ENCODE peak calls at places on chromosomes 16 and 17, in eight cellular contexts. One of them, this sample, is unnamed.

GRCh38 chr17:70521821-70522256 is 352.5 kb downstream of the KCNJ2 start:
- DNase-seq in cardiac muscle cell: peak
- DNase-seq in Jurkat, Clone E6-1: no peak
- DNase-seq in small intestine: peak
- DNase-seq in gastrocnemius medialis: peak
- DNase-seq in bronchial epithelial cell: peak
- DNase-seq in endodermal cell: no peak
- DNase-seq in neural progenitor cell: no peak
- DNase-seq in this sample: no peak

GRCh38 chr17:58517378-58517927 is 3.0 kb upstream of the MTMR4 start:
- DNase-seq in cardiac muscle cell: no peak
- DNase-seq in Jurkat, Clone E6-1: no peak
- DNase-seq in small intestine: no peak
- DNase-seq in gastrocnemius medialis: no peak
- DNase-seq in bronchial epithelial cell: no peak
- DNase-seq in endodermal cell: no peak
- DNase-seq in neural progenitor cell: no peak
- DNase-seq in this sample: no peak

GRCh38 chr16:87956771-87957279 is 5.6 kb downstream of the BANP start:
- DNase-seq in cardiac muscle cell: peak
- DNase-seq in Jurkat, Clone E6-1: peak
- DNase-seq in small intestine: no peak
- DNase-seq in gastrocnemius medialis: no peak
- DNase-seq in bronchial epithelial cell: peak
- DNase-seq in endodermal cell: peak
- DNase-seq in neural progenitor cell: no peak
- DNase-seq in this sample: no peak

GRCh38 chr17:80827646-80828643 is 163.7 kb upstream of the CHMP6 start:
- DNase-seq in cardiac muscle cell: no peak
- DNase-seq in Jurkat, Clone E6-1: no peak
- DNase-seq in small intestine: no peak
- DNase-seq in gastrocnemius medialis: no peak
- DNase-seq in bronchial epithelial cell: peak
- DNase-seq in endodermal cell: peak
- DNase-seq in neural progenitor cell: peak
- DNase-seq in this sample: no peak

GRCh38 chr16:59210955-59211541 is 476.9 kb upstream of the GOT2 start:
- DNase-seq in cardiac muscle cell: peak
- DNase-seq in Jurkat, Clone E6-1: no peak
- DNase-seq in small intestine: no peak
- DNase-seq in gastrocnemius medialis: no peak
- DNase-seq in bronchial epithelial cell: no peak
- DNase-seq in endodermal cell: peak
- DNase-seq in neural progenitor cell: peak
- DNase-seq in this sample: no peak

GRCh38 chr17:29593546-29594440 is 861 bp downstream of the ANKRD13B start:
- DNase-seq in cardiac muscle cell: peak
- DNase-seq in Jurkat, Clone E6-1: no peak
- DNase-seq in small intestine: no peak
- DNase-seq in gastrocnemius medialis: no peak
- DNase-seq in bronchial epithelial cell: no peak
- DNase-seq in endodermal cell: peak
- DNase-seq in neural progenitor cell: peak
- DNase-seq in this sample: no peak

GRCh38 chr17:68993112-68993511 is 37.9 kb upstream of the ABCA8 start:
- DNase-seq in cardiac muscle cell: peak
- DNase-seq in Jurkat, Clone E6-1: no peak
- DNase-seq in small intestine: no peak
- DNase-seq in gastrocnemius medialis: no peak
- DNase-seq in bronchial epithelial cell: peak
- DNase-seq in endodermal cell: no peak
- DNase-seq in neural progenitor cell: no peak
- DNase-seq in this sample: no peak

GRCh38 chr16:3850544-3850899 is 30.0 kb downstream of the CREBBP start:
- DNase-seq in cardiac muscle cell: no peak
- DNase-seq in Jurkat, Clone E6-1: no peak
- DNase-seq in small intestine: no peak
- DNase-seq in gastrocnemius medialis: no peak
- DNase-seq in bronchial epithelial cell: no peak
- DNase-seq in endodermal cell: no peak
- DNase-seq in neural progenitor cell: no peak
- DNase-seq in this sample: no peak

GRCh38 chr17:55391244-55391757 is 30.3 kb downstream of the MMD start:
- DNase-seq in cardiac muscle cell: no peak
- DNase-seq in Jurkat, Clone E6-1: no peak
- DNase-seq in small intestine: no peak
- DNase-seq in gastrocnemius medialis: no peak
- DNase-seq in bronchial epithelial cell: no peak
- DNase-seq in endodermal cell: no peak
- DNase-seq in neural progenitor cell: no peak
- DNase-seq in this sample: no peak

DNA sequence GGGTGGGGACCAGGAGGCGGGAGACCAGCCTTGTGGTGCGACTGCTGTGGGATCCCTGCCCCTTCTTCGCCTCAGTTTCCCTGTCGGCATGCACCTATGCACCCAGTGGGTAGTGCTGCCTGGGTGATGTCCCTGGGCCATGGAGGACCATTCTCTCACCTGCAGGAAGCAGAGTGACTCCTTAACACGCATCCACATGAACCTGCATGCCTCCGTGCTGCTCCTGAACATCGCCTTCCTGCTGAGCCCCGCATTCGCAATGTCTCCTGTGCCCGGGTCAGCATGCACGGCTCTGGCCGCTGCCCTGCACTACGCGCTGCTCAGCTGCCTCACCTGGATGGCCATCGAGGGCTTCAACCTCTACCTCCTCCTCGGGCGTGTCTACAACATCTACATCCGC is 25.2 kb downstream of the ADGRG5 start:
- DNase-seq in cardiac muscle cell: no peak
- DNase-seq in Jurkat, Clone E6-1: no peak
- DNase-seq in small intestine: no peak
- DNase-seq in gastrocnemius medialis: no peak
- DNase-seq in bronchial epithelial cell: no peak
- DNase-seq in endodermal cell: no peak
- DNase-seq in neural progenitor cell: no peak
- DNase-seq in this sample: no peak
- H3K4me3 ChIP-seq in cardiac muscle cell: no peak
- H3K4me3 ChIP-seq in Jurkat, Clone E6-1: no peak
- H3K4me3 ChIP-seq in small intestine: no peak
- H3K4me3 ChIP-seq in gastrocnemius medialis: no peak
- H3K4me3 ChIP-seq in bronchial epithelial cell: no peak
- H3K4me3 ChIP-seq in endodermal cell: no peak
- H3K4me3 ChIP-seq in neural progenitor cell: no peak
- H3K4me3 ChIP-seq in this sample: no peak

GRCh38 chr16:11401161-11402050 is 56.1 kb downstream of the RMI2 start:
- DNase-seq in cardiac muscle cell: no peak
- DNase-seq in Jurkat, Clone E6-1: no peak
- DNase-seq in small intestine: no peak
- DNase-seq in gastrocnemius medialis: peak
- DNase-seq in bronchial epithelial cell: no peak
- DNase-seq in endodermal cell: peak
- DNase-seq in neural progenitor cell: no peak
- DNase-seq in this sample: no peak
- H3K4me3 ChIP-seq in cardiac muscle cell: no peak
- H3K4me3 ChIP-seq in Jurkat, Clone E6-1: no peak
- H3K4me3 ChIP-seq in small intestine: no peak
- H3K4me3 ChIP-seq in gastrocnemius medialis: no peak
- H3K4me3 ChIP-seq in bronchial epithelial cell: no peak
- H3K4me3 ChIP-seq in endodermal cell: no peak
- H3K4me3 ChIP-seq in neural progenitor cell: no peak
- H3K4me3 ChIP-seq in this sample: no peak

DNA sequence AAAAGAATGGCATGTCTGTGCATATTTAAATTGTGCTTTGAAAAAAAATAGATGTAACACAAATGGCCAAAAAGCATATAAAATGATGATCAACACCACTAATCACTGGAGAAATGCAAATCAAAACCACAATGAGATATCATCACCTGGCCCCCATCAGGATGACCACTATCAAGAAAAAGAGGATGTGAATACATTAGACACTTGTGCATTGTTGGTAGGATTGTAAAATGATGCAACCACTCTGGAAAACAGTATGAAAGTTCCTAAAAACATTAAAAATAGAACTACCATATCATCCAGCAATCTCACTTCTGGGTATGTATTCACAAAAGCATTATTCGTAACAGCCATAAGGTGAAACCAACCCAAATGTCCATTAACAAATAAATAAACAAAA is 91.5 kb downstream of the SPAG9 start:
- DNase-seq in cardiac muscle cell: no peak
- DNase-seq in Jurkat, Clone E6-1: no peak
- DNase-seq in small intestine: no peak
- DNase-seq in gastrocnemius medialis: no peak
- DNase-seq in bronchial epithelial cell: no peak
- DNase-seq in endodermal cell: no peak
- DNase-seq in neural progenitor cell: no peak
- DNase-seq in this sample: no peak
- H3K4me3 ChIP-seq in cardiac muscle cell: no peak
- H3K4me3 ChIP-seq in Jurkat, Clone E6-1: no peak
- H3K4me3 ChIP-seq in small intestine: no peak
- H3K4me3 ChIP-seq in gastrocnemius medialis: no peak
- H3K4me3 ChIP-seq in bronchial epithelial cell: no peak
- H3K4me3 ChIP-seq in endodermal cell: no peak
- H3K4me3 ChIP-seq in neural progenitor cell: no peak
- H3K4me3 ChIP-seq in this sample: no peak

DNA sequence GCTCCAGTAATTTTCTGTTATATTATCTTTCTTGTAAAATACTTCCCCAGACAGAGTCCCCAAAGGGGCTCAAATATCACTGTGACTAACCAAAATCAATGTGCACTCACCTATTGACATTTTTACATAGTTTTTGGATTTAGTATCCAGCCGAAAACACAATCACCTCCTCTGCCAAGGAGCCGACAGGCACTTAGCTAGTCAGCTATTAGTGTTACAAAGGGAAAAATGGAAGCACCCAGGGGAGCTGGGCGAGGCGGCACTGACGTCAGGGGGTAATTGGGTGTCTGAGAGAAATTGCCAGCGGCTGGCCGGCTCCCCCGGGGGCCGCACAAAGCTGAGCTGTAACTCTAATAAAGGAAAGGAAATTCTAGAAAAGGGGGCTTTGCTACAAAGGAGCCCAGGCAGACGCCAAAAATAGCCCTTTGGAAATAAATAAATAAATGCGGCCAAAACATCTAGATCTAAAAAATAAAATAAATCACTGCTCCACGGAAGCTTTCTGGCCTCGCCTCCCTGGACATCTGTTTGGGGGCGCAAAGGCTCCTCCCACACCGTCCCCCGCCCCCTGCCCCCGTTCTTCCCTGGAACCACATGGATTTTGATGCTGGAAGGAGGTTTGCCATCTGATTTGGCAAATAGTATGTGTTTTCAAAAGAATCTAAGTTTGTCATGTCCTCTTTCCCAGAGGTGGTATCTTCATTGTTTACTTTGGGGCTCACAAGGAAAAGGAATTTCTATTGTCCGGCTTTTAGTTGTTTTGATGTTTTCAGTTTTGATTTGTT is 156.8 kb downstream of the ZNF423 start:
- DNase-seq in cardiac muscle cell: peak
- DNase-seq in Jurkat, Clone E6-1: no peak
- DNase-seq in small intestine: no peak
- DNase-seq in gastrocnemius medialis: no peak
- DNase-seq in bronchial epithelial cell: no peak
- DNase-seq in endodermal cell: peak
- DNase-seq in neural progenitor cell: peak
- DNase-seq in this sample: peak
- H3K4me3 ChIP-seq in cardiac muscle cell: no peak
- H3K4me3 ChIP-seq in Jurkat, Clone E6-1: no peak
- H3K4me3 ChIP-seq in small intestine: no peak
- H3K4me3 ChIP-seq in gastrocnemius medialis: peak
- H3K4me3 ChIP-seq in bronchial epithelial cell: no peak
- H3K4me3 ChIP-seq in endodermal cell: no peak
- H3K4me3 ChIP-seq in neural progenitor cell: no peak
- H3K4me3 ChIP-seq in this sample: peak

GRCh38 chr17:36092228-36092627 is 2.3 kb upstream of the CCL3 start:
- DNase-seq in cardiac muscle cell: no peak
- DNase-seq in Jurkat, Clone E6-1: no peak
- DNase-seq in small intestine: no peak
- DNase-seq in gastrocnemius medialis: no peak
- DNase-seq in bronchial epithelial cell: no peak
- DNase-seq in endodermal cell: no peak
- DNase-seq in neural progenitor cell: no peak
- DNase-seq in this sample: no peak
- H3K4me3 ChIP-seq in cardiac muscle cell: no peak
- H3K4me3 ChIP-seq in Jurkat, Clone E6-1: no peak
- H3K4me3 ChIP-seq in small intestine: no peak
- H3K4me3 ChIP-seq in gastrocnemius medialis: no peak
- H3K4me3 ChIP-seq in bronchial epithelial cell: no peak
- H3K4me3 ChIP-seq in endodermal cell: no peak
- H3K4me3 ChIP-seq in neural progenitor cell: no peak
- H3K4me3 ChIP-seq in this sample: no peak

GRCh38 chr17:75679706-75680201 is 12.6 kb downstream of the SAP30BP start:
- DNase-seq in cardiac muscle cell: peak
- DNase-seq in Jurkat, Clone E6-1: no peak
- DNase-seq in small intestine: peak
- DNase-seq in gastrocnemius medialis: no peak
- DNase-seq in bronchial epithelial cell: peak
- DNase-seq in endodermal cell: no peak
- DNase-seq in neural progenitor cell: no peak
- DNase-seq in this sample: no peak

GRCh38 chr17:75680431-75680830 is 13.3 kb downstream of the SAP30BP start:
- DNase-seq in cardiac muscle cell: no peak
- DNase-seq in Jurkat, Clone E6-1: no peak
- DNase-seq in small intestine: no peak
- DNase-seq in gastrocnemius medialis: no peak
- DNase-seq in bronchial epithelial cell: no peak
- DNase-seq in endodermal cell: no peak
- DNase-seq in neural progenitor cell: no peak
- DNase-seq in this sample: no peak

GRCh38 chr17:75673487-75673886 is 6.3 kb downstream of the SAP30BP start:
- DNase-seq in cardiac muscle cell: no peak
- DNase-seq in Jurkat, Clone E6-1: no peak
- DNase-seq in small intestine: no peak
- DNase-seq in gastrocnemius medialis: no peak
- DNase-seq in bronchial epithelial cell: no peak
- DNase-seq in endodermal cell: no peak
- DNase-seq in neural progenitor cell: no peak
- DNase-seq in this sample: no peak

GRCh38 chr17:75672011-75672410 is 4.9 kb downstream of the SAP30BP start:
- DNase-seq in cardiac muscle cell: no peak
- DNase-seq in Jurkat, Clone E6-1: no peak
- DNase-seq in small intestine: no peak
- DNase-seq in gastrocnemius medialis: no peak
- DNase-seq in bronchial epithelial cell: no peak
- DNase-seq in endodermal cell: no peak
- DNase-seq in neural progenitor cell: no peak
- DNase-seq in this sample: no peak

DNA sequence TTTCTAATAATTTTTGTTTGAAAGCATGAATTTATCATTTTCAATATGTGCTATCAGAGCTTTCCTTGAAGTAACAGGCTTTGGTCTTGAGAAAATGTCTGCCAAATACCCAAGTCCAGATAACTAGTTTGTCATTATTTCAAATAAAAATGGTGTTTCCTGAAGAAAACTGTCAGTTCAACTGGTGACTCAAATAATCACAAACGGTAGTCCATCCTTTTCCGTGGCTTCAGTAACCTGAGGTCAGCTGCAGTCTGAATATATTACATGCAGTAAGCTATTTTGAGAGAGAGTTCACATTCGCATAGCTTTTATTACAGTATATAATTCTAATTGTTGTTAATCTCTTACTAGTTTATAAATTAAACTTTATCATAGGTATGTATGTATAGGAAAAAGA is 9.3 kb downstream of the SAP30BP start:
- DNase-seq in cardiac muscle cell: no peak
- DNase-seq in Jurkat, Clone E6-1: no peak
- DNase-seq in small intestine: no peak
- DNase-seq in gastrocnemius medialis: no peak
- DNase-seq in bronchial epithelial cell: no peak
- DNase-seq in endodermal cell: no peak
- DNase-seq in neural progenitor cell: no peak
- DNase-seq in this sample: no peak
- H3K4me3 ChIP-seq in cardiac muscle cell: no peak
- H3K4me3 ChIP-seq in Jurkat, Clone E6-1: no peak
- H3K4me3 ChIP-seq in small intestine: no peak
- H3K4me3 ChIP-seq in gastrocnemius medialis: no peak
- H3K4me3 ChIP-seq in bronchial epithelial cell: no peak
- H3K4me3 ChIP-seq in endodermal cell: no peak
- H3K4me3 ChIP-seq in neural progenitor cell: no peak
- H3K4me3 ChIP-seq in this sample: no peak

This sample was measured in tibial artery.